ENCODE peak calls at places on chromosomes 2 and 18, in five cellular contexts. P is A549, Q is sigmoid colon, O is HEK293T, G is NCI-H1694 treated with DMSO at 0.1 percent for 48 hours. R is an unnamed sample.

GRCh38 chr18:77101410-77102245 is 31.0 kb downstream of the MBP start:
- DNase-seq in G (no peak), Q (peak; percentile 93), P (peak; percentile 90), O (no peak), R (peak; percentile 95)

GRCh38 chr2:201837824-201838340 is 31.5 kb downstream of the CDK15 start:
- DNase-seq in O (no peak), Q (no peak), P (no peak), G (no peak), R (no peak)

GRCh38 chr2:6949009-6949351 is 31.8 kb downstream of the RNF144A start:
- DNase-seq in Q (no peak), G (no peak), P (no peak), O (no peak), R (no peak)

GRCh38 chr18:64692826-64693225 is 543.9 kb upstream of the LINC00305 start:
- DNase-seq in O (no peak), Q (no peak), G (no peak), P (no peak), R (no peak)

GRCh38 chr2:160156665-160157064 is 43.4 kb downstream of the ITGB6 start:
- DNase-seq in Q (no peak), P (peak; percentile 47), G (no peak), O (no peak), R (no peak)

GRCh38 chr18:7953085-7953958 is 386.2 kb downstream of the PTPRM start:
- DNase-seq in G (no peak), P (no peak), O (no peak), Q (no peak), R (no peak)

GRCh38 chr2:204749319-204749718 is 204.0 kb downstream of the PARD3B start:
- DNase-seq in P (no peak), Q (no peak), G (no peak), O (no peak), R (no peak)

GRCh38 chr2:60530228-60530627 is 23.2 kb downstream of the BCL11A start:
- DNase-seq in G (no peak), Q (peak; percentile 29), P (no peak), O (no peak), R (no peak)

GRCh38 chr18:79439201-79440023 is 43.7 kb downstream of the NFATC1 start:
- DNase-seq in Q (no peak), O (peak; percentile 25), G (no peak), P (no peak), R (no peak)

GRCh38 chr18:50967714-50968661 is at the start of gene ELAC1:
- DNase-seq in P (peak; percentile 82), O (peak; percentile 77), G (peak; percentile 42), Q (peak; percentile 89), R (peak; percentile 53)

GRCh38 chr2:222655406-222655747 is 515 bp downstream of the FARSB start:
- DNase-seq in Q (no peak), O (peak; percentile 20), G (peak; percentile 67), P (peak; percentile 19), R (no peak)

R was measured in RWPE2.